ENCODE peak calls at places on chromosome 3, in ten cellular contexts. One of them, this sample, is unnamed.

GRCh38 chr3:149828390-149828789 is 15.4 kb downstream of the RNF13 start:
- DNase-seq in GM12878: no peak
- DNase-seq in K562: no peak
- DNase-seq in HepG2: no peak
- DNase-seq in SK-N-SH: no peak
- DNase-seq in tibial nerve: no peak
- DNase-seq in suprapubic skin: no peak
- DNase-seq in stomach: no peak
- DNase-seq in ovary: no peak
- DNase-seq in A549: no peak
- DNase-seq in this sample: no peak

GRCh38 chr3:160929595-160929994 is 173.6 kb downstream of the PPM1L start:
- DNase-seq in ovary: no peak
- DNase-seq in A549: no peak
- DNase-seq in stomach: peak; percentile 32
- DNase-seq in suprapubic skin: no peak
- DNase-seq in tibial nerve: no peak
- DNase-seq in GM12878: no peak
- DNase-seq in SK-N-SH: peak; percentile 29
- DNase-seq in K562: no peak
- DNase-seq in HepG2: no peak
- DNase-seq in this sample: peak; percentile 69

GRCh38 chr3:133962879-133963278 is 66.8 kb downstream of the SLCO2A1 start:
- DNase-seq in A549: no peak
- DNase-seq in K562: no peak
- DNase-seq in suprapubic skin: no peak
- DNase-seq in ovary: no peak
- DNase-seq in stomach: no peak
- DNase-seq in SK-N-SH: no peak
- DNase-seq in HepG2: no peak
- DNase-seq in tibial nerve: no peak
- DNase-seq in GM12878: no peak
- DNase-seq in this sample: no peak

GRCh38 chr3:196339493-196340254 is 1.5 kb upstream of the TM4SF19 start:
- DNase-seq in HepG2: peak; percentile 21
- DNase-seq in A549: no peak
- DNase-seq in SK-N-SH: no peak
- DNase-seq in GM12878: no peak
- DNase-seq in ovary: no peak
- DNase-seq in tibial nerve: no peak
- DNase-seq in suprapubic skin: no peak
- DNase-seq in stomach: no peak
- DNase-seq in K562: peak; percentile 26
- DNase-seq in this sample: no peak

GRCh38 chr3:13015286-13016082 is 57.7 kb downstream of the IQSEC1 start:
- DNase-seq in stomach: peak; percentile 41
- DNase-seq in ovary: no peak
- DNase-seq in SK-N-SH: no peak
- DNase-seq in A549: no peak
- DNase-seq in tibial nerve: no peak
- DNase-seq in suprapubic skin: peak; percentile 77
- DNase-seq in HepG2: no peak
- DNase-seq in GM12878: no peak
- DNase-seq in K562: no peak
- DNase-seq in this sample: peak; percentile 70

GRCh38 chr3:143000525-143000924 is 845 bp upstream of the U2SURP start:
- DNase-seq in stomach: no peak
- DNase-seq in suprapubic skin: no peak
- DNase-seq in A549: no peak
- DNase-seq in HepG2: peak; percentile 25
- DNase-seq in K562: peak; percentile 37
- DNase-seq in ovary: no peak
- DNase-seq in tibial nerve: no peak
- DNase-seq in GM12878: no peak
- DNase-seq in SK-N-SH: peak; percentile 26
- DNase-seq in this sample: no peak

GRCh38 chr3:141129049-141130038 is 78.2 kb downstream of the SPSB4 start:
- DNase-seq in stomach: no peak
- DNase-seq in HepG2: no peak
- DNase-seq in ovary: no peak
- DNase-seq in suprapubic skin: no peak
- DNase-seq in K562: no peak
- DNase-seq in GM12878: no peak
- DNase-seq in tibial nerve: no peak
- DNase-seq in SK-N-SH: no peak
- DNase-seq in A549: no peak
- DNase-seq in this sample: no peak

GRCh38 chr3:27279153-27279552 is 90.0 kb downstream of the NEK10 start:
- DNase-seq in SK-N-SH: peak; percentile 38
- DNase-seq in A549: no peak
- DNase-seq in stomach: peak; percentile 32
- DNase-seq in HepG2: no peak
- DNase-seq in K562: no peak
- DNase-seq in tibial nerve: no peak
- DNase-seq in GM12878: no peak
- DNase-seq in ovary: no peak
- DNase-seq in suprapubic skin: no peak
- DNase-seq in this sample: no peak

GRCh38 chr3:64484289-64484992 is 203.4 kb downstream of the ADAMTS9 start:
- DNase-seq in GM12878: peak; percentile 45
- DNase-seq in SK-N-SH: peak; percentile 76
- DNase-seq in tibial nerve: peak; percentile 67
- DNase-seq in HepG2: peak; percentile 41
- DNase-seq in stomach: peak; percentile 84
- DNase-seq in A549: peak; percentile 51
- DNase-seq in suprapubic skin: peak; percentile 85
- DNase-seq in K562: peak; percentile 50
- DNase-seq in ovary: peak; percentile 87
- DNase-seq in this sample: peak; percentile 87

GRCh38 chr3:46713898-46714552 is 3.6 kb downstream of the PRSS50 start:
- DNase-seq in tibial nerve: peak; percentile 6
- DNase-seq in K562: no peak
- DNase-seq in stomach: peak; percentile 24
- DNase-seq in GM12878: peak; percentile 71
- DNase-seq in SK-N-SH: no peak
- DNase-seq in A549: no peak
- DNase-seq in ovary: peak; percentile 18
- DNase-seq in suprapubic skin: no peak
- DNase-seq in HepG2: no peak
- DNase-seq in this sample: peak; percentile 58

GRCh38 chr3:73258057-73258456 is 196.6 kb downstream of the EBLN2 start:
- DNase-seq in A549: no peak
- DNase-seq in HepG2: no peak
- DNase-seq in suprapubic skin: no peak
- DNase-seq in GM12878: no peak
- DNase-seq in SK-N-SH: no peak
- DNase-seq in ovary: no peak
- DNase-seq in stomach: no peak
- DNase-seq in K562: no peak
- DNase-seq in tibial nerve: no peak
- DNase-seq in this sample: no peak
- TF ChIP-seq EP300 in A549: no peak
- TF ChIP-seq EP300 in HepG2: no peak
- TF ChIP-seq EP300 in suprapubic skin: no peak
- TF ChIP-seq EP300 in GM12878: no peak
- TF ChIP-seq EP300 in SK-N-SH: no peak
- TF ChIP-seq EP300 in ovary: no peak
- TF ChIP-seq EP300 in stomach: no peak
- TF ChIP-seq EP300 in K562: no peak
- TF ChIP-seq EP300 in tibial nerve: no peak
- TF ChIP-seq EP300 in this sample: no peak

DNA sequence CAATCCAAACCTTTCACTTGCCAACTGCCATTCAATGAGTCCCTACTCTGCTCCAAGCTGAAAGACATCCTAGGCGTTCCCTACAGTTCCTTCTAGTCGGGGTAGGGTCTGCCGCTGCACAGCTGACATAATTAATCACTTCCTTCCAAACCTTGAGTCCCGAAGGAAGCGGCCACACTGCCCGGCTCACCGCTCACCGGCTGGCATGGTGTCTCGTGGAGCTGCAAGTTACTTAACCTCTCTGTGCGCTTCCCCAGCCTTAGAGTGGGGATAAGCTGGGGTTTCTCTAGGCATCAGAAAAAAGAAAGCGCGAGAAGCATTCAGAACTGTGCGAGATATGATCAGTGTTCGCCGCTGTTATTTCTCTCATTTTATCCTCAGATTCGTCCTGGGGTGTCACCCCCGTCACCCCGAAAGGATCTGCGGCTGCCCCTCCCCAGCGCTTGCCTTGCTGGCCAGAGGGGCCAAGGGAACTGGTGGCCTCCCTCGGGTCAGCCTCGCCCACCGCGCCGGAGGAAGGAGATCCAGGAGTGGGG is 748 bp downstream of the MRPS25 start:
- DNase-seq in K562: peak; percentile 37
- DNase-seq in SK-N-SH: peak; percentile 66
- DNase-seq in stomach: no peak
- DNase-seq in ovary: no peak
- DNase-seq in A549: no peak
- DNase-seq in GM12878: no peak
- DNase-seq in HepG2: no peak
- DNase-seq in tibial nerve: no peak
- DNase-seq in suprapubic skin: no peak
- DNase-seq in this sample: no peak
- TF ChIP-seq EP300 in K562: no peak
- TF ChIP-seq EP300 in SK-N-SH: no peak
- TF ChIP-seq EP300 in stomach: no peak
- TF ChIP-seq EP300 in ovary: no peak
- TF ChIP-seq EP300 in A549: no peak
- TF ChIP-seq EP300 in GM12878: no peak
- TF ChIP-seq EP300 in HepG2: no peak
- TF ChIP-seq EP300 in tibial nerve: no peak
- TF ChIP-seq EP300 in suprapubic skin: no peak
- TF ChIP-seq EP300 in this sample: no peak

DNA sequence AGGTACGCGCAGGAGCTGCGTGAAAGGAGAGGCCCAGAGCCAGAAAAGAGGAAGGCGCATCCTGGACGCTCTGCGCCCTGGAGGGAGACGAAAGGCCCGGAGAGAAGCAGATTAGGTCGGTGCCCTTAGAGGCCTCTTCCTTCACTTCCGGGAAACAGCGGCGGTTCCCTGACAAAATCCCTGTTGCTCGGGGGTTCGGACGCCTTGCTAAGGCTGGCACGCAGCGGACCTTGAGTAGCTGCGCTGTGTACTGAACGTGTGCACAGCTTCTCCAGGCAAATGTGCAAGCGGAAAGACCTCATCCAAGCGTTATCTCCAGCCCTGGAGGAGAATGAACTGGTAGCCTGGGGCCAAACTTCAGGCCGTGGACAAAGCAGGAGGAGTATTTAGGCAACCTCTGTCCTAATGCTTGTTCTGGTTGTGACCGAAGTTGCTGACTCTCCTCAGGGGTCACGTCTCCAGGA is 3.0 kb upstream of the SOX14 start:
- DNase-seq in stomach: no peak
- DNase-seq in K562: no peak
- DNase-seq in ovary: no peak
- DNase-seq in suprapubic skin: no peak
- DNase-seq in tibial nerve: no peak
- DNase-seq in SK-N-SH: peak; percentile 21
- DNase-seq in GM12878: no peak
- DNase-seq in HepG2: no peak
- DNase-seq in A549: no peak
- DNase-seq in this sample: no peak
- TF ChIP-seq EP300 in stomach: no peak
- TF ChIP-seq EP300 in K562: no peak
- TF ChIP-seq EP300 in ovary: no peak
- TF ChIP-seq EP300 in suprapubic skin: no peak
- TF ChIP-seq EP300 in tibial nerve: no peak
- TF ChIP-seq EP300 in SK-N-SH: no peak
- TF ChIP-seq EP300 in GM12878: no peak
- TF ChIP-seq EP300 in HepG2: no peak
- TF ChIP-seq EP300 in A549: no peak
- TF ChIP-seq EP300 in this sample: no peak

GRCh38 chr3:125211523-125212095 is 939 bp downstream of the SLC12A8 start:
- DNase-seq in GM12878: no peak
- DNase-seq in ovary: no peak
- DNase-seq in tibial nerve: no peak
- DNase-seq in A549: no peak
- DNase-seq in K562: no peak
- DNase-seq in stomach: no peak
- DNase-seq in HepG2: no peak
- DNase-seq in SK-N-SH: no peak
- DNase-seq in suprapubic skin: no peak
- DNase-seq in this sample: no peak

GRCh38 chr3:125214738-125215137 is 2.2 kb upstream of the SLC12A8 start:
- DNase-seq in tibial nerve: no peak
- DNase-seq in suprapubic skin: no peak
- DNase-seq in GM12878: no peak
- DNase-seq in HepG2: no peak
- DNase-seq in stomach: no peak
- DNase-seq in K562: no peak
- DNase-seq in A549: no peak
- DNase-seq in ovary: no peak
- DNase-seq in SK-N-SH: no peak
- DNase-seq in this sample: no peak

GRCh38 chr3:125212509-125213372 is at the start of gene SLC12A8:
- DNase-seq in GM12878: no peak
- DNase-seq in suprapubic skin: no peak
- DNase-seq in HepG2: no peak
- DNase-seq in A549: no peak
- DNase-seq in K562: no peak
- DNase-seq in ovary: no peak
- DNase-seq in tibial nerve: no peak
- DNase-seq in stomach: peak; percentile 41
- DNase-seq in SK-N-SH: peak; percentile 69
- DNase-seq in this sample: no peak

GRCh38 chr3:125213946-125214542 is 1.5 kb upstream of the SLC12A8 start:
- DNase-seq in K562: no peak
- DNase-seq in tibial nerve: no peak
- DNase-seq in A549: no peak
- DNase-seq in HepG2: no peak
- DNase-seq in GM12878: no peak
- DNase-seq in ovary: no peak
- DNase-seq in suprapubic skin: no peak
- DNase-seq in SK-N-SH: no peak
- DNase-seq in stomach: no peak
- DNase-seq in this sample: no peak

GRCh38 chr3:125212096-125212508 is 446 bp downstream of the SLC12A8 start:
- DNase-seq in GM12878: no peak
- DNase-seq in stomach: no peak
- DNase-seq in suprapubic skin: no peak
- DNase-seq in HepG2: no peak
- DNase-seq in tibial nerve: no peak
- DNase-seq in K562: no peak
- DNase-seq in A549: no peak
- DNase-seq in ovary: no peak
- DNase-seq in SK-N-SH: peak; percentile 62
- DNase-seq in this sample: no peak
- TF ChIP-seq EP300 in GM12878: no peak
- TF ChIP-seq EP300 in stomach: no peak
- TF ChIP-seq EP300 in suprapubic skin: no peak
- TF ChIP-seq EP300 in HepG2: no peak
- TF ChIP-seq EP300 in tibial nerve: no peak
- TF ChIP-seq EP300 in K562: no peak
- TF ChIP-seq EP300 in A549: no peak
- TF ChIP-seq EP300 in ovary: no peak
- TF ChIP-seq EP300 in SK-N-SH: no peak
- TF ChIP-seq EP300 in this sample: no peak